ENCODE peak calls at places on chromosomes 2 and 18, in eight cellular contexts. One of them, this sample, is unnamed.

GRCh38 chr2:20507711-20508110 is 60.8 kb downstream of the RHOB start:
- ATAC-seq in PC-3: no peak
- ATAC-seq in gastrocnemius medialis: no peak
- ATAC-seq in IMR-90: no peak
- ATAC-seq in activated T-cell treated with anti-CD3 and anti-CD28 coated beads, Interleukin-2, amount 50 U/mL, for 4 hours: no peak
- ATAC-seq in A549: no peak
- ATAC-seq in activated CD8-positive, alpha-beta T cell treated with anti-CD3 and anti-CD28 coated beads, Interleukin-2, amount 10 ng/mL, durations not matched to agents 7 days and 5 days: no peak
- ATAC-seq in aorta: no peak
- ATAC-seq in this sample: no peak

GRCh38 chr2:152473151-152473857 is 138.3 kb downstream of the FMNL2 start:
- ATAC-seq in A549: peak
- ATAC-seq in PC-3: peak
- ATAC-seq in activated T-cell treated with anti-CD3 and anti-CD28 coated beads, Interleukin-2, amount 50 U/mL, for 4 hours: no peak
- ATAC-seq in aorta: no peak
- ATAC-seq in activated CD8-positive, alpha-beta T cell treated with anti-CD3 and anti-CD28 coated beads, Interleukin-2, amount 10 ng/mL, durations not matched to agents 7 days and 5 days: no peak
- ATAC-seq in gastrocnemius medialis: no peak
- ATAC-seq in IMR-90: no peak
- ATAC-seq in this sample: no peak

GRCh38 chr2:120331903-120332302 is 14.0 kb upstream of the INHBB start:
- ATAC-seq in activated T-cell treated with anti-CD3 and anti-CD28 coated beads, Interleukin-2, amount 50 U/mL, for 4 hours: no peak
- ATAC-seq in gastrocnemius medialis: no peak
- ATAC-seq in IMR-90: peak
- ATAC-seq in A549: no peak
- ATAC-seq in aorta: no peak
- ATAC-seq in activated CD8-positive, alpha-beta T cell treated with anti-CD3 and anti-CD28 coated beads, Interleukin-2, amount 10 ng/mL, durations not matched to agents 7 days and 5 days: no peak
- ATAC-seq in PC-3: no peak
- ATAC-seq in this sample: no peak

GRCh38 chr2:238420878-238421694 is 5.6 kb upstream of the ASB1 start:
- ATAC-seq in A549: no peak
- ATAC-seq in activated T-cell treated with anti-CD3 and anti-CD28 coated beads, Interleukin-2, amount 50 U/mL, for 4 hours: no peak
- ATAC-seq in IMR-90: no peak
- ATAC-seq in PC-3: no peak
- ATAC-seq in gastrocnemius medialis: no peak
- ATAC-seq in activated CD8-positive, alpha-beta T cell treated with anti-CD3 and anti-CD28 coated beads, Interleukin-2, amount 10 ng/mL, durations not matched to agents 7 days and 5 days: no peak
- ATAC-seq in aorta: no peak
- ATAC-seq in this sample: no peak

GRCh38 chr18:79465392-79465991 is 69.8 kb downstream of the NFATC1 start:
- ATAC-seq in activated CD8-positive, alpha-beta T cell treated with anti-CD3 and anti-CD28 coated beads, Interleukin-2, amount 10 ng/mL, durations not matched to agents 7 days and 5 days: no peak
- ATAC-seq in aorta: no peak
- ATAC-seq in gastrocnemius medialis: peak
- ATAC-seq in IMR-90: peak
- ATAC-seq in A549: no peak
- ATAC-seq in activated T-cell treated with anti-CD3 and anti-CD28 coated beads, Interleukin-2, amount 50 U/mL, for 4 hours: peak
- ATAC-seq in PC-3: no peak
- ATAC-seq in this sample: no peak

GRCh38 chr18:70195014-70195614 is 10.4 kb downstream of the RTTN start:
- ATAC-seq in activated CD8-positive, alpha-beta T cell treated with anti-CD3 and anti-CD28 coated beads, Interleukin-2, amount 10 ng/mL, durations not matched to agents 7 days and 5 days: no peak
- ATAC-seq in IMR-90: no peak
- ATAC-seq in A549: no peak
- ATAC-seq in activated T-cell treated with anti-CD3 and anti-CD28 coated beads, Interleukin-2, amount 50 U/mL, for 4 hours: no peak
- ATAC-seq in aorta: no peak
- ATAC-seq in gastrocnemius medialis: no peak
- ATAC-seq in PC-3: no peak
- ATAC-seq in this sample: peak

GRCh38 chr2:177771191-177771590 is 301.4 kb downstream of the PDE11A start:
- ATAC-seq in gastrocnemius medialis: no peak
- ATAC-seq in aorta: no peak
- ATAC-seq in A549: no peak
- ATAC-seq in activated T-cell treated with anti-CD3 and anti-CD28 coated beads, Interleukin-2, amount 50 U/mL, for 4 hours: no peak
- ATAC-seq in activated CD8-positive, alpha-beta T cell treated with anti-CD3 and anti-CD28 coated beads, Interleukin-2, amount 10 ng/mL, durations not matched to agents 7 days and 5 days: no peak
- ATAC-seq in IMR-90: no peak
- ATAC-seq in PC-3: peak
- ATAC-seq in this sample: no peak

GRCh38 chr18:72826736-72827135 is 41.1 kb downstream of the NETO1 start:
- ATAC-seq in gastrocnemius medialis: no peak
- ATAC-seq in activated CD8-positive, alpha-beta T cell treated with anti-CD3 and anti-CD28 coated beads, Interleukin-2, amount 10 ng/mL, durations not matched to agents 7 days and 5 days: no peak
- ATAC-seq in A549: no peak
- ATAC-seq in IMR-90: no peak
- ATAC-seq in PC-3: no peak
- ATAC-seq in activated T-cell treated with anti-CD3 and anti-CD28 coated beads, Interleukin-2, amount 50 U/mL, for 4 hours: no peak
- ATAC-seq in aorta: no peak
- ATAC-seq in this sample: no peak

GRCh38 chr2:82494744-82495143 is 1964.3 kb downstream of the SUCLG1 start:
- ATAC-seq in aorta: no peak
- ATAC-seq in activated T-cell treated with anti-CD3 and anti-CD28 coated beads, Interleukin-2, amount 50 U/mL, for 4 hours: no peak
- ATAC-seq in gastrocnemius medialis: no peak
- ATAC-seq in A549: no peak
- ATAC-seq in activated CD8-positive, alpha-beta T cell treated with anti-CD3 and anti-CD28 coated beads, Interleukin-2, amount 10 ng/mL, durations not matched to agents 7 days and 5 days: no peak
- ATAC-seq in IMR-90: no peak
- ATAC-seq in PC-3: no peak
- ATAC-seq in this sample: no peak

GRCh38 chr18:64100136-64100922 is 48.6 kb downstream of the LINC00305 start:
- ATAC-seq in activated CD8-positive, alpha-beta T cell treated with anti-CD3 and anti-CD28 coated beads, Interleukin-2, amount 10 ng/mL, durations not matched to agents 7 days and 5 days: no peak
- ATAC-seq in aorta: no peak
- ATAC-seq in IMR-90: no peak
- ATAC-seq in gastrocnemius medialis: no peak
- ATAC-seq in activated T-cell treated with anti-CD3 and anti-CD28 coated beads, Interleukin-2, amount 50 U/mL, for 4 hours: no peak
- ATAC-seq in A549: no peak
- ATAC-seq in PC-3: no peak
- ATAC-seq in this sample: no peak

GRCh38 chr18:76494541-76495403 is at the start of gene ZNF516:
- ATAC-seq in A549: peak
- ATAC-seq in gastrocnemius medialis: peak
- ATAC-seq in aorta: no peak
- ATAC-seq in activated T-cell treated with anti-CD3 and anti-CD28 coated beads, Interleukin-2, amount 50 U/mL, for 4 hours: peak
- ATAC-seq in PC-3: no peak
- ATAC-seq in activated CD8-positive, alpha-beta T cell treated with anti-CD3 and anti-CD28 coated beads, Interleukin-2, amount 10 ng/mL, durations not matched to agents 7 days and 5 days: peak
- ATAC-seq in IMR-90: peak
- ATAC-seq in this sample: peak

GRCh38 chr2:100957971-100958653 is 44.0 kb upstream of the RPL31 start:
- ATAC-seq in A549: no peak
- ATAC-seq in PC-3: peak
- ATAC-seq in IMR-90: peak
- ATAC-seq in activated CD8-positive, alpha-beta T cell treated with anti-CD3 and anti-CD28 coated beads, Interleukin-2, amount 10 ng/mL, durations not matched to agents 7 days and 5 days: no peak
- ATAC-seq in gastrocnemius medialis: peak
- ATAC-seq in activated T-cell treated with anti-CD3 and anti-CD28 coated beads, Interleukin-2, amount 50 U/mL, for 4 hours: no peak
- ATAC-seq in aorta: peak
- ATAC-seq in this sample: no peak